ENCODE peak calls at places on chromosome 16, in four cellular contexts. One of them, this sample, is unnamed.

GRCh38 chr16:80122155-80122554 is 418.6 kb upstream of the DYNLRB2 start:
- DNase-seq in mesenchymal stem cell: peak; percentile 33
- DNase-seq in adrenal gland: peak; percentile 46
- DNase-seq in Karpas-422: no peak
- DNase-seq in this sample: no peak

GRCh38 chr16:74923766-74924460 is 61.0 kb downstream of the WDR59 start:
- DNase-seq in adrenal gland: peak; percentile 76
- DNase-seq in mesenchymal stem cell: no peak
- DNase-seq in Karpas-422: no peak
- DNase-seq in this sample: no peak

GRCh38 chr16:5615868-5616642 is 518.5 kb upstream of the EEF2KMT start:
- DNase-seq in Karpas-422: peak; percentile 81
- DNase-seq in mesenchymal stem cell: no peak
- DNase-seq in adrenal gland: peak; percentile 30
- DNase-seq in this sample: peak; percentile 2

GRCh38 chr16:55225972-55226542 is 97.9 kb upstream of the IRX6 start:
- DNase-seq in Karpas-422: peak; percentile 62
- DNase-seq in adrenal gland: no peak
- DNase-seq in mesenchymal stem cell: no peak
- DNase-seq in this sample: no peak

GRCh38 chr16:27999687-28000086 is 63.8 kb downstream of the GSG1L start:
- DNase-seq in adrenal gland: no peak
- DNase-seq in Karpas-422: no peak
- DNase-seq in mesenchymal stem cell: no peak
- DNase-seq in this sample: no peak

GRCh38 chr16:88792078-88792550 is 7.1 kb upstream of the PIEZO1 start:
- DNase-seq in Karpas-422: no peak
- DNase-seq in adrenal gland: no peak
- DNase-seq in mesenchymal stem cell: no peak
- DNase-seq in this sample: no peak

GRCh38 chr16:78177927-78178326 is 78.5 kb downstream of the WWOX start:
- DNase-seq in Karpas-422: no peak
- DNase-seq in mesenchymal stem cell: peak; percentile 58
- DNase-seq in adrenal gland: no peak
- DNase-seq in this sample: no peak

GRCh38 chr16:64408699-64409098 is 713.2 kb downstream of the CDH11 start:
- DNase-seq in mesenchymal stem cell: no peak
- DNase-seq in adrenal gland: no peak
- DNase-seq in Karpas-422: peak; percentile 91
- DNase-seq in this sample: no peak

GRCh38 chr16:9908613-9909012 is 273.6 kb downstream of the GRIN2A start:
- DNase-seq in Karpas-422: no peak
- DNase-seq in mesenchymal stem cell: no peak
- DNase-seq in adrenal gland: no peak
- DNase-seq in this sample: no peak

GRCh38 chr16:15611610-15612009 is 31.3 kb downstream of the MARF1 start:
- DNase-seq in Karpas-422: no peak
- DNase-seq in adrenal gland: no peak
- DNase-seq in mesenchymal stem cell: no peak
- DNase-seq in this sample: no peak

GRCh38 chr16:28326881-28327610 is 34.7 kb downstream of the SBK1 start:
- DNase-seq in adrenal gland: peak; percentile 43
- DNase-seq in Karpas-422: peak; percentile 90
- DNase-seq in mesenchymal stem cell: peak; percentile 56
- DNase-seq in this sample: peak; percentile 53

GRCh38 chr16:71311553-71312158 is 22.5 kb upstream of the CMTR2 start:
- DNase-seq in mesenchymal stem cell: peak; percentile 23
- DNase-seq in Karpas-422: peak; percentile 71
- DNase-seq in adrenal gland: no peak
- DNase-seq in this sample: no peak

GRCh38 chr16:17227278-17227677 is 243.5 kb downstream of the XYLT1 start:
- DNase-seq in adrenal gland: no peak
- DNase-seq in mesenchymal stem cell: no peak
- DNase-seq in Karpas-422: no peak
- DNase-seq in this sample: no peak

GRCh38 chr16:53821957-53822625 is 118.1 kb downstream of the FTO start:
- DNase-seq in mesenchymal stem cell: peak; percentile 49
- DNase-seq in adrenal gland: no peak
- DNase-seq in Karpas-422: no peak
- DNase-seq in this sample: no peak

GRCh38 chr16:17306745-17307144 is 164.0 kb downstream of the XYLT1 start:
- DNase-seq in Karpas-422: no peak
- DNase-seq in mesenchymal stem cell: no peak
- DNase-seq in adrenal gland: no peak
- DNase-seq in this sample: no peak

GRCh38 chr16:17497648-17498047 is 26.9 kb upstream of the XYLT1 start:
- DNase-seq in Karpas-422: no peak
- DNase-seq in adrenal gland: no peak
- DNase-seq in mesenchymal stem cell: no peak
- DNase-seq in this sample: no peak

GRCh38 chr16:60181542-60181941 is 1447.4 kb upstream of the GOT2 start:
- DNase-seq in mesenchymal stem cell: no peak
- DNase-seq in Karpas-422: no peak
- DNase-seq in adrenal gland: no peak
- DNase-seq in this sample: no peak

GRCh38 chr16:81444448-81445121 is at the start of gene CMIP:
- DNase-seq in mesenchymal stem cell: peak; percentile 78
- DNase-seq in adrenal gland: peak; percentile 81
- DNase-seq in Karpas-422: peak; percentile 90
- DNase-seq in this sample: peak; percentile 66

GRCh38 chr16:65225488-65225887 is 103.6 kb upstream of the CDH11 start:
- DNase-seq in mesenchymal stem cell: no peak
- DNase-seq in Karpas-422: no peak
- DNase-seq in adrenal gland: no peak
- DNase-seq in this sample: no peak

GRCh38 chr16:84507011-84507982 is 2.8 kb upstream of the MEAK7 start:
- DNase-seq in Karpas-422: peak; percentile 86
- DNase-seq in adrenal gland: no peak
- DNase-seq in mesenchymal stem cell: no peak
- DNase-seq in this sample: no peak

GRCh38 chr16:88697831-88698693 is 8.1 kb downstream of the RNF166 start:
- DNase-seq in Karpas-422: no peak
- DNase-seq in mesenchymal stem cell: no peak
- DNase-seq in adrenal gland: no peak
- DNase-seq in this sample: no peak

GRCh38 chr16:5905935-5906334 is 808.3 kb upstream of the EEF2KMT start:
- DNase-seq in mesenchymal stem cell: no peak
- DNase-seq in adrenal gland: no peak
- DNase-seq in Karpas-422: no peak
- DNase-seq in this sample: no peak

GRCh38 chr16:9970796-9971195 is 211.4 kb downstream of the GRIN2A start:
- DNase-seq in Karpas-422: no peak
- DNase-seq in adrenal gland: no peak
- DNase-seq in mesenchymal stem cell: no peak
- DNase-seq in this sample: no peak

GRCh38 chr16:65268331-65268730 is 146.5 kb upstream of the CDH11 start:
- DNase-seq in Karpas-422: no peak
- DNase-seq in mesenchymal stem cell: no peak
- DNase-seq in adrenal gland: no peak
- DNase-seq in this sample: no peak

GRCh38 chr16:66948034-66948821 is 12.8 kb upstream of the CES3 start:
- DNase-seq in mesenchymal stem cell: no peak
- DNase-seq in adrenal gland: no peak
- DNase-seq in Karpas-422: no peak
- DNase-seq in this sample: no peak

GRCh38 chr16:75860654-75861053 is 134.4 kb upstream of the CPHXL start:
- DNase-seq in mesenchymal stem cell: no peak
- DNase-seq in adrenal gland: no peak
- DNase-seq in Karpas-422: no peak
- DNase-seq in this sample: no peak

GRCh38 chr16:30786936-30787612 is at the start of gene ZNF629:
- DNase-seq in Karpas-422: peak; percentile 74
- DNase-seq in adrenal gland: peak; percentile 79
- DNase-seq in mesenchymal stem cell: peak; percentile 77
- DNase-seq in this sample: no peak

GRCh38 chr16:26510924-26511323 is 555.8 kb upstream of the C16orf82 start:
- DNase-seq in adrenal gland: no peak
- DNase-seq in Karpas-422: no peak
- DNase-seq in mesenchymal stem cell: no peak
- DNase-seq in this sample: no peak

GRCh38 chr16:48958681-48959080 is 323.0 kb downstream of the CBLN1 start:
- DNase-seq in Karpas-422: no peak
- DNase-seq in adrenal gland: no peak
- DNase-seq in mesenchymal stem cell: peak; percentile 39
- DNase-seq in this sample: no peak

GRCh38 chr16:85306071-85306792 is 194.0 kb upstream of the CIBAR2 start:
- DNase-seq in adrenal gland: peak; percentile 90
- DNase-seq in mesenchymal stem cell: peak; percentile 97
- DNase-seq in Karpas-422: peak; percentile 81
- DNase-seq in this sample: peak; percentile 82

GRCh38 chr16:75011634-75012307 is 12.9 kb downstream of the ZNRF1 start:
- DNase-seq in adrenal gland: peak; percentile 61
- DNase-seq in Karpas-422: peak; percentile 31
- DNase-seq in mesenchymal stem cell: peak; percentile 86
- DNase-seq in this sample: no peak

GRCh38 chr16:10989494-10989893 is 45.1 kb downstream of the CLEC16A start:
- DNase-seq in mesenchymal stem cell: no peak
- DNase-seq in Karpas-422: no peak
- DNase-seq in adrenal gland: no peak
- DNase-seq in this sample: no peak

DNA sequence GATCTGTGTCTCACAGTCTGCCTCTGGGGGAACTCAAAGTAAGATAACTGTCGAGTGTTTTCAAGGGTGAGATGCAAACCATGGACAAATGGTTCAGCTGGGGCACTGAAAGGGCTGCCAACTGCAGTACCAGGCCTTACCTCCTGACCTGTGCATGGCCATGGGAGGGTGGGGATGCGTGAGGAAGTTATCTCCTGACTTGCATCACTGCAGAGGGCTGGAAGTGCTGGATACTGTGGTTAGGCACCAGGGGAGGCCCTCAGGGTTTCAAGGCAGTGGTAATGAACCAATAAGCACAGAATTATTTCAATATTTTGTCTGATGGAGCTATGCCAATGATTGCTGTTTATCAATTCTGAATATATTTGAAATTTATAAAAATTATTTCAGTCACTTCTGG is 159.2 kb downstream of the CYLD start:
- DNase-seq in mesenchymal stem cell: no peak
- DNase-seq in adrenal gland: no peak
- DNase-seq in Karpas-422: no peak
- DNase-seq in this sample: no peak
- H3K27ac ChIP-seq in mesenchymal stem cell: no peak overlapping the region
- H3K27ac ChIP-seq in adrenal gland: no peak overlapping the region
- H3K27ac ChIP-seq in Karpas-422: no peak overlapping the region
- H3K27ac ChIP-seq in this sample: no peak overlapping the region

DNA sequence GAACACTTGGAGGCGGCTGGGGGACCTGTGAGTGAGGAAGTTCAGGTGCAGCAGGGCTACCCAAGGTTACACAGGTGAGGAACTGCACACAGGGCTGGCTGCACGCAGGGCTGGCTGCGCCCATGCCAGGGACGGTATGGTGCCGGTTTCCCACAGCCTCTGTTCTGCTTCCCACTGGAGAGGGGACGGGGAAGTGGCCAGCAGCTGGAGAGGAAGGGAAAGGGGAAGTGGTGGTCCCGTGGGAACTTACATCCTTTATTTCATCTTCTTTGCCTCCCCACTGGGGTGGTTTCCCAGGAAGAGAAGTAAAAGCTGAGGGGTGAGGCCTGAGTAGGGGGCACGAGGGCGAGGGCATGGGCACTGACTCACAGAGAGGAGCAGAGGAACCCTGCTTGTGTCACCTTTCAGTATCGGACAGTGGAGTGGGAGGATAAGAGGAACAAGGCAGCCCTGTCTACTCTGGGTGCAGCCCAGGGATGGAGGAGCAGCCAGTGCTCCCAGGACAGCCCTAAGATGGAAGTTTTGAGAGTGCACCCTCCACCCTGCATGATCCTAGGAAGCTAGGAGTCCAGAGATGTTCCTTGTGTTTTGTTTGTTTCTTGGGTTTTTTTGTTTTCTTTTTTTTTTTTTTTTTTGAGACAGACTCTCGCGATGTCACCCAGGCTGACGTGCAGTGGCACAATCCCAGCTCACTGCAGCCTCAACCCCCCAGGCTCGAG is 25.5 kb upstream of the CDH1 start:
- DNase-seq in mesenchymal stem cell: no peak
- DNase-seq in Karpas-422: no peak
- DNase-seq in adrenal gland: no peak
- DNase-seq in this sample: no peak
- H3K4me3 ChIP-seq in mesenchymal stem cell: no peak overlapping the region
- H3K4me3 ChIP-seq in Karpas-422: no peak overlapping the region
- H3K4me3 ChIP-seq in adrenal gland: no peak overlapping the region
- H3K4me3 ChIP-seq in this sample: no peak overlapping the region

GRCh38 chr16:3510410-3510809 is 9.6 kb downstream of the CLUAP1 start:
- DNase-seq in adrenal gland: no peak
- DNase-seq in Karpas-422: no peak
- DNase-seq in mesenchymal stem cell: no peak
- DNase-seq in this sample: no peak
- H3K27ac ChIP-seq in adrenal gland: no peak overlapping the region
- H3K27ac ChIP-seq in Karpas-422: no peak overlapping the region
- H3K27ac ChIP-seq in mesenchymal stem cell: no peak overlapping the region
- H3K27ac ChIP-seq in this sample: peak overlapping the region; percentile 73

GRCh38 chr16:25014500-25015147 is 545 bp downstream of the ARHGAP17 start:
- DNase-seq in Karpas-422: peak; percentile 68
- DNase-seq in adrenal gland: peak; percentile 52
- DNase-seq in mesenchymal stem cell: peak; percentile 65
- DNase-seq in this sample: peak; percentile 23

GRCh38 chr16:25018972-25019617 is 3.9 kb upstream of the ARHGAP17 start:
- DNase-seq in mesenchymal stem cell: no peak
- DNase-seq in Karpas-422: peak; percentile 87
- DNase-seq in adrenal gland: no peak
- DNase-seq in this sample: no peak

GRCh38 chr16:25023541-25023940 is 8.4 kb upstream of the ARHGAP17 start:
- DNase-seq in adrenal gland: no peak
- DNase-seq in mesenchymal stem cell: no peak
- DNase-seq in Karpas-422: no peak
- DNase-seq in this sample: no peak

GRCh38 chr16:25024900-25025299 is 9.7 kb upstream of the ARHGAP17 start:
- DNase-seq in mesenchymal stem cell: no peak
- DNase-seq in adrenal gland: no peak
- DNase-seq in Karpas-422: no peak
- DNase-seq in this sample: no peak

GRCh38 chr16:25020112-25020591 is 5.0 kb upstream of the ARHGAP17 start:
- DNase-seq in Karpas-422: no peak
- DNase-seq in adrenal gland: no peak
- DNase-seq in mesenchymal stem cell: no peak
- DNase-seq in this sample: no peak
- H3K4me3 ChIP-seq in Karpas-422: peak overlapping the region; percentile 22
- H3K4me3 ChIP-seq in adrenal gland: no peak overlapping the region
- H3K4me3 ChIP-seq in mesenchymal stem cell: no peak overlapping the region
- H3K4me3 ChIP-seq in this sample: no peak overlapping the region